ENCODE peak calls at places on chromosomes 5 and 9, in four cellular contexts. One of them, this sample, is unnamed.
A peak's percentile ranks its signal among the peaks of the same experiment; 100 is the strongest.

GRCh38 chr5:137137013-137137632 is 362.0 kb downstream of the SPOCK1 start:
- DNase-seq in fibroblast of lung: peak; percentile 82
- DNase-seq in keratinocyte: no peak
- DNase-seq in HepG2: no peak
- DNase-seq in this sample: peak; percentile 21

GRCh38 chr5:43000198-43000840 is 39.8 kb downstream of the ANXA2R start:
- DNase-seq in fibroblast of lung: peak; percentile 73
- DNase-seq in HepG2: no peak
- DNase-seq in keratinocyte: no peak
- DNase-seq in this sample: peak; percentile 73

GRCh38 chr5:169350016-169350415 is 49.1 kb upstream of the SLIT3 start:
- DNase-seq in keratinocyte: peak; percentile 57
- DNase-seq in fibroblast of lung: peak; percentile 95
- DNase-seq in HepG2: no peak
- DNase-seq in this sample: no peak

GRCh38 chr5:142309747-142310318 is 15.0 kb downstream of the SPRY4 start:
- DNase-seq in fibroblast of lung: no peak
- DNase-seq in keratinocyte: no peak
- DNase-seq in HepG2: no peak
- DNase-seq in this sample: no peak

GRCh38 chr9:4048441-4048840 is 251.4 kb downstream of the GLIS3 start:
- DNase-seq in fibroblast of lung: peak; percentile 47
- DNase-seq in keratinocyte: no peak
- DNase-seq in HepG2: no peak
- DNase-seq in this sample: peak; percentile 50

GRCh38 chr5:135615171-135615570 is 36.4 kb upstream of the CXCL14 start:
- DNase-seq in HepG2: no peak
- DNase-seq in keratinocyte: no peak
- DNase-seq in fibroblast of lung: no peak
- DNase-seq in this sample: no peak

GRCh38 chr9:34253460-34253837 is 74.6 kb downstream of the UBAP1 start:
- DNase-seq in HepG2: no peak
- DNase-seq in fibroblast of lung: peak; percentile 53
- DNase-seq in keratinocyte: no peak
- DNase-seq in this sample: no peak

GRCh38 chr9:14674630-14675029 is 18.6 kb downstream of the ZDHHC21 start:
- DNase-seq in keratinocyte: no peak
- DNase-seq in fibroblast of lung: no peak
- DNase-seq in HepG2: no peak
- DNase-seq in this sample: no peak

GRCh38 chr9:134838651-134839431 is 41.8 kb upstream of the FCN2 start:
- DNase-seq in HepG2: no peak
- DNase-seq in keratinocyte: no peak
- DNase-seq in fibroblast of lung: no peak
- DNase-seq in this sample: no peak

GRCh38 chr9:127904888-127905728 is 5.7 kb upstream of the ST6GALNAC6 start:
- DNase-seq in fibroblast of lung: no peak
- DNase-seq in HepG2: no peak
- DNase-seq in keratinocyte: no peak
- DNase-seq in this sample: no peak

GRCh38 chr5:525916-526315 is 1.7 kb upstream of the SLC9A3 start:
- DNase-seq in fibroblast of lung: no peak
- DNase-seq in HepG2: no peak
- DNase-seq in keratinocyte: no peak
- DNase-seq in this sample: no peak

GRCh38 chr5:38639377-38640011 is 83.0 kb upstream of the LIFR start:
- DNase-seq in fibroblast of lung: no peak
- DNase-seq in keratinocyte: no peak
- DNase-seq in HepG2: no peak
- DNase-seq in this sample: no peak

GRCh38 chr5:148913985-148914421 is 87.6 kb downstream of the ADRB2 start:
- DNase-seq in HepG2: peak; percentile 4
- DNase-seq in keratinocyte: peak; percentile 98
- DNase-seq in fibroblast of lung: peak; percentile 99
- DNase-seq in this sample: peak; percentile 38

GRCh38 chr5:2752875-2753435 is 1.5 kb upstream of the IRX2 start:
- DNase-seq in fibroblast of lung: no peak
- DNase-seq in keratinocyte: no peak
- DNase-seq in HepG2: no peak
- DNase-seq in this sample: peak; percentile 64

GRCh38 chr5:168796840-168797548 is 217.8 kb upstream of the PANK3 start:
- DNase-seq in fibroblast of lung: no peak
- DNase-seq in HepG2: no peak
- DNase-seq in keratinocyte: no peak
- DNase-seq in this sample: peak; percentile 23

GRCh38 chr5:51345106-51345505 is 38.1 kb upstream of the ISL1 start:
- DNase-seq in fibroblast of lung: peak; percentile 17
- DNase-seq in keratinocyte: no peak
- DNase-seq in HepG2: no peak
- DNase-seq in this sample: no peak

GRCh38 chr5:137014731-137015130 is 484.4 kb downstream of the SPOCK1 start:
- DNase-seq in fibroblast of lung: peak; percentile 54
- DNase-seq in keratinocyte: no peak
- DNase-seq in HepG2: no peak
- DNase-seq in this sample: no peak

GRCh38 chr5:170542691-170543275 is 39.0 kb downstream of the KCNIP1 start:
- DNase-seq in fibroblast of lung: no peak
- DNase-seq in HepG2: no peak
- DNase-seq in keratinocyte: no peak
- DNase-seq in this sample: no peak

GRCh38 chr9:4235951-4236804 is 63.7 kb downstream of the GLIS3 start:
- DNase-seq in HepG2: peak; percentile 27
- DNase-seq in fibroblast of lung: peak; percentile 92
- DNase-seq in keratinocyte: no peak
- DNase-seq in this sample: no peak

GRCh38 chr9:21801683-21802417 is 586 bp upstream of the MTAP start:
- DNase-seq in fibroblast of lung: peak; percentile 88
- DNase-seq in keratinocyte: no peak
- DNase-seq in HepG2: peak; percentile 62
- DNase-seq in this sample: peak; percentile 79

GRCh38 chr9:134395727-134396257 is 69.5 kb downstream of the RXRA start:
- DNase-seq in keratinocyte: no peak
- DNase-seq in HepG2: no peak
- DNase-seq in fibroblast of lung: no peak
- DNase-seq in this sample: no peak

GRCh38 chr5:126938461-126938860 is 91.9 kb downstream of the MARCHF3 start:
- DNase-seq in fibroblast of lung: peak; percentile 78
- DNase-seq in HepG2: no peak
- DNase-seq in keratinocyte: no peak
- DNase-seq in this sample: no peak

GRCh38 chr9:112174965-112175795 is at the start of gene SUSD1:
- DNase-seq in HepG2: peak; percentile 31
- DNase-seq in keratinocyte: no peak
- DNase-seq in fibroblast of lung: peak; percentile 27
- DNase-seq in this sample: peak; percentile 74

GRCh38 chr5:131747180-131748105 is 49.4 kb downstream of the FNIP1 start:
- DNase-seq in keratinocyte: no peak
- DNase-seq in fibroblast of lung: peak; percentile 64
- DNase-seq in HepG2: no peak
- DNase-seq in this sample: no peak

GRCh38 chr9:98610711-98611110 is 98.0 kb downstream of the GABBR2 start:
- DNase-seq in HepG2: no peak
- DNase-seq in fibroblast of lung: no peak
- DNase-seq in keratinocyte: no peak
- DNase-seq in this sample: no peak

GRCh38 chr5:28914302-28914701 is 1875.9 kb upstream of the CDH9 start:
- DNase-seq in HepG2: no peak
- DNase-seq in fibroblast of lung: no peak
- DNase-seq in keratinocyte: no peak
- DNase-seq in this sample: no peak

GRCh38 chr9:135211524-135211890 is 124.0 kb downstream of the OLFM1 start:
- DNase-seq in HepG2: no peak
- DNase-seq in keratinocyte: no peak
- DNase-seq in fibroblast of lung: no peak
- DNase-seq in this sample: no peak

GRCh38 chr5:173890195-173890951 is 2.2 kb downstream of the CPEB4 start:
- DNase-seq in fibroblast of lung: no peak
- DNase-seq in keratinocyte: no peak
- DNase-seq in HepG2: no peak
- DNase-seq in this sample: peak; percentile 23

GRCh38 chr5:65482280-65482726 is 583 bp upstream of the ADAMTS6 start:
- DNase-seq in fibroblast of lung: peak; percentile 72
- DNase-seq in keratinocyte: no peak
- DNase-seq in HepG2: no peak
- DNase-seq in this sample: peak; percentile 3

GRCh38 chr9:32587901-32588300 is 14.9 kb upstream of the NDUFB6 start:
- DNase-seq in HepG2: no peak
- DNase-seq in fibroblast of lung: peak; percentile 82
- DNase-seq in keratinocyte: no peak
- DNase-seq in this sample: no peak

GRCh38 chr9:124008855-124009834 is 2.4 kb upstream of the LHX2 start:
- DNase-seq in fibroblast of lung: no peak
- DNase-seq in keratinocyte: no peak
- DNase-seq in HepG2: no peak
- DNase-seq in this sample: peak; percentile 86
- TF ChIP-seq EZH2 in fibroblast of lung: peak; percentile 87
- TF ChIP-seq EZH2 in keratinocyte: peak; percentile 91
- TF ChIP-seq EZH2 in HepG2: peak; percentile 99
- TF ChIP-seq EZH2 in this sample: peak; percentile 84

GRCh38 chr5:106680330-106680729 is 990.4 kb downstream of the EFNA5 start:
- DNase-seq in fibroblast of lung: no peak
- DNase-seq in HepG2: no peak
- DNase-seq in keratinocyte: no peak
- DNase-seq in this sample: no peak
- H3K4me2 ChIP-seq in fibroblast of lung: no peak overlapping the region
- H3K4me2 ChIP-seq in HepG2: no peak overlapping the region
- H3K4me2 ChIP-seq in keratinocyte: no peak overlapping the region
- H3K4me2 ChIP-seq in this sample: no peak overlapping the region

GRCh38 chr9:16475257-16475656 is 395.2 kb downstream of the BNC2 start:
- DNase-seq in keratinocyte: no peak
- DNase-seq in HepG2: no peak
- DNase-seq in fibroblast of lung: no peak
- DNase-seq in this sample: no peak

GRCh38 chr9:16475996-16476395 is 394.5 kb downstream of the BNC2 start:
- DNase-seq in keratinocyte: no peak
- DNase-seq in fibroblast of lung: peak; percentile 14
- DNase-seq in HepG2: no peak
- DNase-seq in this sample: no peak
- TF ChIP-seq EZH2 in keratinocyte: no peak
- TF ChIP-seq EZH2 in fibroblast of lung: no peak
- TF ChIP-seq EZH2 in HepG2: no peak
- TF ChIP-seq EZH2 in this sample: no peak

GRCh38 chr9:96813607-96814006 is 35.7 kb upstream of the ZNF510 start:
- DNase-seq in fibroblast of lung: no peak
- DNase-seq in keratinocyte: no peak
- DNase-seq in HepG2: no peak
- DNase-seq in this sample: no peak
- H3K4me2 ChIP-seq in fibroblast of lung: no peak overlapping the region
- H3K4me2 ChIP-seq in keratinocyte: no peak overlapping the region
- H3K4me2 ChIP-seq in HepG2: no peak overlapping the region
- H3K4me2 ChIP-seq in this sample: no peak overlapping the region

DNA sequence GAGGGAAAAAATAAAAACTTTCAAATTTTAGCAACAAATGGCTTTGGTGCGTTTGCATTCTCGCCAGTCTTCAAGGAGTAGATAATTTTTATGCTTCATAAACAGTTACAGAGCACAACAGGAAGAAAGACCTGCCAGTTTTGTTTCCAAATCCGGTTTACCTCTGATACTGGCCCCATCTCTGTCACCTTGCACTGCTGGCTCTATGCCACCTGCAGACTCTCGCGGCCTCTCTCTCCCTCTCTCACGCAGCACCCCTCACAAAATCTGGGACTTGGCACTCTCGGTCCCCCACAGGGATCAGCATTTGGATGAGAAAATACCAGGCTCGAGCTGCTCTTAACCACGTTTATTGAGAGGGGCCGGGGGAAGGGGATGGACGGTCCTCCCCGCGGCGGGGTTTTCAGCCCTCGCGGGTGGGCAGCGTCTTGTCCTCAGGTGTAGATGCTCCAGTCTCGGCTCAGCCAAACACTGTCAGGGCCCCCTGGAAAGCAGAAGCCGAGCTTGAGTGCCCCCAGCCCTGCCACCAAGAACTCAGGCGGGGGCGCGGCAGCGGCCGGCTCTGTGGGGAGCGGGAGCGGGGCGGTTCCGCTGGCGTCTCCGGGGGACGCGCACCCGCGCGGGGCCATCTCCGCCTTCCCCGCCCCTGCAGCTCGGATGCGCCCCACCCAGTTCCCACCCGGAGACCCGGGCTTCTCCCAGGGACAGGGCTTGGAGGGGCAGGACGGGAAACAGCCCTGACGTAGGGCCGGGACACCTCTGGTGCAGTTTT is 1.3 kb downstream of the SCGB3A1 start:
- DNase-seq in keratinocyte: no peak
- DNase-seq in fibroblast of lung: no peak
- DNase-seq in HepG2: no peak
- DNase-seq in this sample: peak; percentile 24
- TF ChIP-seq EZH2 in keratinocyte: no peak
- TF ChIP-seq EZH2 in fibroblast of lung: peak; percentile 38
- TF ChIP-seq EZH2 in HepG2: no peak
- TF ChIP-seq EZH2 in this sample: no peak

GRCh38 chr9:136761545-136761981 is 2.8 kb downstream of the LCN15 start:
- DNase-seq in fibroblast of lung: no peak
- DNase-seq in keratinocyte: no peak
- DNase-seq in HepG2: no peak
- DNase-seq in this sample: no peak
- H3K4me2 ChIP-seq in fibroblast of lung: no peak overlapping the region
- H3K4me2 ChIP-seq in keratinocyte: no peak overlapping the region
- H3K4me2 ChIP-seq in HepG2: peak overlapping the region; percentile 56
- H3K4me2 ChIP-seq in this sample: no peak overlapping the region

GRCh38 chr5:178555005-178555404 is 35.2 kb downstream of the COL23A1 start:
- DNase-seq in fibroblast of lung: no peak
- DNase-seq in keratinocyte: no peak
- DNase-seq in HepG2: no peak
- DNase-seq in this sample: no peak
- TF ChIP-seq EZH2 in fibroblast of lung: no peak
- TF ChIP-seq EZH2 in keratinocyte: no peak
- TF ChIP-seq EZH2 in HepG2: no peak
- TF ChIP-seq EZH2 in this sample: no peak

GRCh38 chr5:77029376-77029885 is 773 bp upstream of the AGGF1 start:
- DNase-seq in HepG2: no peak
- DNase-seq in fibroblast of lung: no peak
- DNase-seq in keratinocyte: no peak
- DNase-seq in this sample: no peak
- H3K4me2 ChIP-seq in HepG2: peak overlapping the region; percentile 75
- H3K4me2 ChIP-seq in fibroblast of lung: peak overlapping the region; percentile 80
- H3K4me2 ChIP-seq in keratinocyte: peak overlapping the region; percentile 87
- H3K4me2 ChIP-seq in this sample: no peak overlapping the region

GRCh38 chr5:73442960-73443627 is 5.5 kb downstream of the FOXD1 start:
- DNase-seq in fibroblast of lung: peak; percentile 64
- DNase-seq in HepG2: no peak
- DNase-seq in keratinocyte: no peak
- DNase-seq in this sample: peak; percentile 7
- TF ChIP-seq EZH2 in fibroblast of lung: no peak
- TF ChIP-seq EZH2 in HepG2: no peak
- TF ChIP-seq EZH2 in keratinocyte: no peak
- TF ChIP-seq EZH2 in this sample: no peak

GRCh38 chr5:140967226-140967893 is 1.1 kb downstream of the PCDHAC2 start:
- DNase-seq in fibroblast of lung: no peak
- DNase-seq in HepG2: no peak
- DNase-seq in keratinocyte: no peak
- DNase-seq in this sample: no peak
- H3K4me2 ChIP-seq in fibroblast of lung: no peak overlapping the region
- H3K4me2 ChIP-seq in HepG2: no peak overlapping the region
- H3K4me2 ChIP-seq in keratinocyte: peak overlapping the region; percentile 71
- H3K4me2 ChIP-seq in this sample: peak overlapping the region; percentile 91

This sample was measured in neural progenitor cell.